ENCODE peak calls at places on chromosome 2, in nine cellular contexts. I, P, K, Y, W, J, V, C and Q are unnamed samples.
A peak's percentile ranks its signal among the peaks of the same experiment; 100 is the strongest.

GRCh38 chr2:190996338-190996946 is 17.5 kb downstream of the STAT1 start:
- DNase-seq in I (no peak), P (no peak), K (no peak), Y (peak; percentile 46), W (peak; percentile 56), J (peak; percentile 39), V (peak; percentile 54), C (no peak), Q (no peak)

GRCh38 chr2:146124741-146125140 is 1604.8 kb upstream of the ZEB2 start:
- DNase-seq in I (peak; percentile 21), P (no peak), K (no peak), Y (no peak), W (peak; percentile 66), J (no peak), V (no peak), C (no peak), Q (no peak)

GRCh38 chr2:11305958-11306357 is 38.5 kb downstream of the ROCK2 start:
- DNase-seq in I (peak; percentile 27), P (no peak), K (no peak), Y (no peak), W (peak; percentile 78), J (no peak), V (no peak), C (no peak), Q (no peak)

GRCh38 chr2:45444991-45445390 is 166.1 kb downstream of the SRBD1 start:
- DNase-seq in I (no peak), P (no peak), K (no peak), Y (no peak), W (no peak), J (no peak), V (no peak), C (no peak), Q (no peak)

GRCh38 chr2:159035790-159036411 is 67.5 kb downstream of the TANC1 start:
- DNase-seq in I (peak; percentile 86), P (peak; percentile 89), K (peak; percentile 63), Y (peak; percentile 26), W (peak; percentile 51), J (peak; percentile 25), V (peak; percentile 69), C (no peak), Q (peak; percentile 46)

GRCh38 chr2:45683292-45683691 is 31.8 kb downstream of the PRKCE start:
- DNase-seq in I (no peak), P (no peak), K (no peak), Y (no peak), W (no peak), J (no peak), V (no peak), C (no peak), Q (no peak)

GRCh38 chr2:165872101-165872791 is 78.2 kb upstream of the GALNT3 start:
- DNase-seq in I (no peak), P (no peak), K (no peak), Y (no peak), W (no peak), J (no peak), V (no peak), C (no peak), Q (no peak)

GRCh38 chr2:29663266-29663665 is 258.1 kb downstream of the ALK start:
- DNase-seq in I (peak; percentile 73), P (no peak), K (no peak), Y (no peak), W (peak; percentile 48), J (no peak), V (no peak), C (no peak), Q (no peak)

GRCh38 chr2:69466728-69467127 is 29.5 kb upstream of the NFU1 start:
- DNase-seq in I (no peak), P (no peak), K (no peak), Y (no peak), W (peak; percentile 9), J (no peak), V (no peak), C (no peak), Q (no peak)

GRCh38 chr2:134988994-134989605 is 58.1 kb downstream of the MAP3K19 start:
- DNase-seq in I (peak; percentile 5), P (no peak), K (no peak), Y (no peak), W (peak; percentile 61), J (peak; percentile 14), V (no peak), C (no peak), Q (no peak)

GRCh38 chr2:227623225-227623624 is 5.9 kb downstream of the SCYGR4 start:
- DNase-seq in I (peak; percentile 35), P (no peak), K (no peak), Y (no peak), W (peak; percentile 76), J (no peak), V (no peak), C (no peak), Q (no peak)

GRCh38 chr2:38377501-38378258 is 607 bp upstream of the ATL2 start:
- DNase-seq in I (no peak), P (no peak), K (peak; percentile 22), Y (no peak), W (peak; percentile 75), J (no peak), V (no peak), C (no peak), Q (peak; percentile 34)

GRCh38 chr2:215411941-215412743 is 23.7 kb downstream of the FN1 start:
- DNase-seq in I (no peak), P (no peak), K (no peak), Y (no peak), W (no peak), J (no peak), V (no peak), C (no peak), Q (no peak)

GRCh38 chr2:171226471-171226870 is 65.8 kb upstream of the TLK1 start:
- DNase-seq in I (no peak), P (no peak), K (no peak), Y (no peak), W (no peak), J (no peak), V (no peak), C (no peak), Q (no peak)

GRCh38 chr2:223469270-223470057 is 132.7 kb downstream of the SCG2 start:
- DNase-seq in I (peak; percentile 39), P (no peak), K (no peak), Y (no peak), W (peak; percentile 59), J (no peak), V (peak; percentile 37), C (peak; percentile 14), Q (no peak)

GRCh38 chr2:235018838-235019237 is 67.0 kb downstream of the SH3BP4 start:
- DNase-seq in I (no peak), P (no peak), K (no peak), Y (no peak), W (no peak), J (no peak), V (no peak), C (no peak), Q (no peak)

GRCh38 chr2:37223131-37223530 is 8.3 kb downstream of the CEBPZ start:
- DNase-seq in I (no peak), P (no peak), K (no peak), Y (no peak), W (no peak), J (no peak), V (no peak), C (peak; percentile 19), Q (no peak)

GRCh38 chr2:37226863-37227262 is 4.5 kb downstream of the CEBPZ start:
- DNase-seq in I (no peak), P (no peak), K (no peak), Y (no peak), W (no peak), J (no peak), V (no peak), C (no peak), Q (no peak)

GRCh38 chr2:37228788-37229187 is 2.6 kb downstream of the CEBPZ start:
- DNase-seq in I (no peak), P (no peak), K (no peak), Y (no peak), W (no peak), J (no peak), V (no peak), C (no peak), Q (no peak)

GRCh38 chr2:37219046-37219445 is 12.3 kb downstream of the CEBPZ start:
- DNase-seq in I (peak; percentile 25), P (peak; percentile 49), K (no peak), Y (no peak), W (no peak), J (no peak), V (no peak), C (no peak), Q (no peak)

DNA sequence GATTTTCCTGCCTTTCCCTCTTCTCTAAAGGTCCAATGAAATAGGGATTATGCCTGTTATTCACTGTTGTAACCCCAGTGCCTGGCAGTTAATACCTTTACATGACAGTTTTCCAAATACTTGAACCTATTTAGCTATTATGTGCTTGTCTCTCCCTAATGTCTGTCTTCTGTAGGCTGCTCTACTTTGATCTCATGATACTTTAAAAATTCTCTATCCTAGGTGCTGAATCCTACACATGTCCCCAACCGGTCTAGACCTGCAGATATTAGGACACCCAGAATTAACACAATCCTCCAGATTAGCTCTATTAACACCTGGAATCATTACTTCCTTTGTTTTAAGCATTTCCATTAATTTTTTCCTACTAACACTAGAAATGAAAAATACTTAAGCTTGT is 7.3 kb downstream of the CEBPZ start:
- DNase-seq in I (no peak), P (no peak), K (no peak), Y (no peak), W (no peak), J (no peak), V (no peak), C (no peak), Q (no peak)
- H3K4me3 ChIP-seq in I (no peak overlapping the region), P (no peak overlapping the region), K (no peak overlapping the region), Y (no peak overlapping the region), W (no peak overlapping the region), J (no peak overlapping the region), V (no peak overlapping the region), C (no peak overlapping the region), Q (no peak overlapping the region)

DNA sequence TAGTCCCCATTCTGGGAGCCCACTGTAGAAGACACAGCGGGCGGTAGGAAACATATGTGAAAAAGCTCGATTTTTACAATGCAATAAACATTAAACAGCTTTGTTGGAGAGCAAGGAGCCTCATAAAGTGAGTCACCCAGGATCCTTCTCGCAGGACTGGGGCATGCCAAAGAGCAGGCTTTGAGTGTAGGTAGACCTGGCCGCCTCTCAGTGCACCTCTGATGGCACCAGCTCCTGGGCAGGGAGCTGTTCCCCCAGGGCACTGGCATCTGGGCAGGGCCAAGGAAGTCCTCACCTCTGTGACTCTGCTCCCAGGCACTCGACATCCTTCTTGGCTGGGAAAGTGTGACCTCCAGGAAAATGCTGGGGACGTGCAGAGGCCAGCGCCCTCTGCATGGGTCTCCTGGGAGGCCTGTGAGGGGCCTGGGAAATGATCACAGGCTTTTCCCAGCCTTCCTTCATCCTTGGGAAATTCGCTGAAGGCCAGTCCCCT is 94.2 kb downstream of the POLR1A start:
- DNase-seq in I (no peak), P (peak; percentile 69), K (peak; percentile 38), Y (no peak), W (no peak), J (no peak), V (no peak), C (no peak), Q (no peak)
- H3K27ac ChIP-seq in I (no peak overlapping the region), P (no peak overlapping the region), K (no peak overlapping the region), Y (no peak overlapping the region), W (no peak overlapping the region), J (no peak overlapping the region), V (no peak overlapping the region), C (no peak overlapping the region), Q (no peak overlapping the region)

GRCh38 chr2:71575966-71576365 is 122.6 kb downstream of the DYSF start:
- DNase-seq in I (no peak), P (no peak), K (no peak), Y (no peak), W (no peak), J (no peak), V (no peak), C (no peak), Q (no peak)
- H3K4me3 ChIP-seq in I (no peak overlapping the region), P (no peak overlapping the region), K (no peak overlapping the region), Y (no peak overlapping the region), W (no peak overlapping the region), J (no peak overlapping the region), V (no peak overlapping the region), C (no peak overlapping the region), Q (no peak overlapping the region)

GRCh38 chr2:187364696-187365095 is 83.4 kb downstream of the CALCRL start:
- DNase-seq in I (no peak), P (no peak), K (no peak), Y (no peak), W (no peak), J (no peak), V (no peak), C (no peak), Q (no peak)
- H3K27ac ChIP-seq in I (no peak overlapping the region), P (no peak overlapping the region), K (no peak overlapping the region), Y (no peak overlapping the region), W (no peak overlapping the region), J (no peak overlapping the region), V (no peak overlapping the region), C (no peak overlapping the region), Q (no peak overlapping the region)